ENCODE peak calls at places on chromosomes 6 and 20, in four cellular contexts. W is stimulated activated CD4-positive, alpha-beta T cell treated with anti-CD3 and anti-CD28 coated beads, Interleukin-12 subunit alpha, Interleukin-12 subunit beta, amount 100 ng/mL, for 4 hours; Y is SK-N-DZ; F is lower leg skin. Z is an unnamed sample.

GRCh38 chr6:133778414-133778813 is 110.5 kb upstream of the TCF21 start:
- DNase-seq in W (no peak), Y (no peak), F (no peak), Z (no peak)

GRCh38 chr20:25013478-25014380 is 21.2 kb upstream of the APMAP start:
- DNase-seq in Y (no peak), F (no peak), W (no peak), Z (peak)

GRCh38 chr6:31888281-31889258 is 8.9 kb downstream of the EHMT2 start:
- DNase-seq in F (no peak), Y (no peak), W (peak), Z (no peak)

GRCh38 chr20:51286758-51287157 is 255.8 kb downstream of the NFATC2 start:
- DNase-seq in W (no peak), F (no peak), Y (no peak), Z (no peak)

GRCh38 chr6:1325471-1326309 is 13.8 kb downstream of the FOXQ1 start:
- DNase-seq in F (no peak), W (no peak), Y (no peak), Z (no peak)

GRCh38 chr6:145705561-145705960 is 29.8 kb downstream of the EPM2A start:
- DNase-seq in W (no peak), Y (no peak), F (no peak), Z (no peak)

GRCh38 chr6:127185410-127185809 is 66.9 kb downstream of the RSPO3 start:
- DNase-seq in W (no peak), F (no peak), Y (no peak), Z (no peak)

GRCh38 chr6:168676552-168677317 is 235.8 kb downstream of the SMOC2 start:
- DNase-seq in F (no peak), W (no peak), Y (no peak), Z (no peak)

GRCh38 chr6:100267721-100268123 is 197.0 kb downstream of the SIM1 start:
- DNase-seq in W (no peak), Y (no peak), F (no peak), Z (no peak)

GRCh38 chr6:9896806-9897205 is 518.1 kb downstream of the TFAP2A start:
- DNase-seq in Y (no peak), F (no peak), W (no peak), Z (no peak)

GRCh38 chr6:159013229-159013628 is 13.2 kb upstream of the RSPH3 start:
- DNase-seq in Y (no peak), F (no peak), W (no peak), Z (no peak)

GRCh38 chr20:6698056-6698455 is 69.4 kb upstream of the BMP2 start:
- DNase-seq in F (peak), W (no peak), Y (no peak), Z (no peak)

GRCh38 chr6:110180228-110181008 is at the start of gene CDC40:
- DNase-seq in F (peak), Y (no peak), W (peak), Z (peak)

GRCh38 chr6:26349964-26350857 is 14.8 kb upstream of the BTN3A2 start:
- DNase-seq in W (no peak), Y (no peak), F (no peak), Z (no peak)

GRCh38 chr6:156862711-156863110 is 85.5 kb downstream of the ARID1B start:
- DNase-seq in F (no peak), Y (no peak), W (peak), Z (no peak)

GRCh38 chr6:147238164-147238563 is 33.9 kb downstream of the STXBP5 start:
- DNase-seq in Y (no peak), W (no peak), F (no peak), Z (no peak)

GRCh38 chr6:56348578-56348977 is 101.2 kb upstream of the COL21A1 start:
- DNase-seq in F (no peak), W (no peak), Y (no peak), Z (no peak)

GRCh38 chr20:46304361-46304760 is 3.9 kb downstream of the CDH22 start:
- DNase-seq in F (no peak), Y (no peak), W (no peak), Z (no peak)

GRCh38 chr20:58990651-58991445 is 9.8 kb downstream of the NELFCD start:
- DNase-seq in W (no peak), F (no peak), Y (no peak), Z (no peak)

GRCh38 chr6:99822741-99823512 is 171.1 kb downstream of the MCHR2 start:
- DNase-seq in Y (peak), W (no peak), F (no peak), Z (no peak)

GRCh38 chr6:148431840-148432239 is 89.2 kb downstream of the SASH1 start:
- DNase-seq in F (no peak), W (no peak), Y (no peak), Z (no peak)

GRCh38 chr6:29792123-29793035 is 35.2 kb upstream of the HLA-G start:
- DNase-seq in W (peak), F (peak), Y (no peak), Z (peak)

GRCh38 chr6:827431-827830 is 134.5 kb upstream of the EXOC2 start:
- DNase-seq in Y (no peak), W (no peak), F (no peak), Z (no peak)

Z was measured in tibial artery.